ENCODE peak calls at places on chromosomes 6 and 20, in four cellular contexts. One of them, this sample, is unnamed.

GRCh38 chr6:150616581-150616980 is 16.9 kb downstream of the PLEKHG1 start:
- DNase-seq in stimulated activated CD8-positive, alpha-beta memory T cell treated with anti-CD3 and anti-CD28 coated beads, Interleukin-2, amount 100 ng/mL, for 48 hours: no peak
- DNase-seq in SW480: no peak
- DNase-seq in C1 segment of cervical spinal cord: no peak
- DNase-seq in this sample: no peak

GRCh38 chr6:18280084-18280483 is 15.8 kb upstream of the DEK start:
- DNase-seq in SW480: no peak
- DNase-seq in stimulated activated CD8-positive, alpha-beta memory T cell treated with anti-CD3 and anti-CD28 coated beads, Interleukin-2, amount 100 ng/mL, for 48 hours: no peak
- DNase-seq in C1 segment of cervical spinal cord: no peak
- DNase-seq in this sample: no peak

GRCh38 chr6:40710626-40711354 is 123.6 kb upstream of the LRFN2 start:
- DNase-seq in C1 segment of cervical spinal cord: no peak
- DNase-seq in stimulated activated CD8-positive, alpha-beta memory T cell treated with anti-CD3 and anti-CD28 coated beads, Interleukin-2, amount 100 ng/mL, for 48 hours: no peak
- DNase-seq in SW480: no peak
- DNase-seq in this sample: no peak

GRCh38 chr6:158464483-158464882 is 95.4 kb upstream of the TMEM181 start:
- DNase-seq in SW480: no peak
- DNase-seq in stimulated activated CD8-positive, alpha-beta memory T cell treated with anti-CD3 and anti-CD28 coated beads, Interleukin-2, amount 100 ng/mL, for 48 hours: no peak
- DNase-seq in C1 segment of cervical spinal cord: no peak
- DNase-seq in this sample: no peak

GRCh38 chr6:34043371-34043770 is 102.5 kb downstream of the GRM4 start:
- DNase-seq in stimulated activated CD8-positive, alpha-beta memory T cell treated with anti-CD3 and anti-CD28 coated beads, Interleukin-2, amount 100 ng/mL, for 48 hours: no peak
- DNase-seq in SW480: no peak
- DNase-seq in C1 segment of cervical spinal cord: no peak
- DNase-seq in this sample: no peak

GRCh38 chr6:107622269-107622668 is 132.4 kb downstream of the SOBP start:
- DNase-seq in SW480: no peak
- DNase-seq in C1 segment of cervical spinal cord: no peak
- DNase-seq in stimulated activated CD8-positive, alpha-beta memory T cell treated with anti-CD3 and anti-CD28 coated beads, Interleukin-2, amount 100 ng/mL, for 48 hours: no peak
- DNase-seq in this sample: no peak

GRCh38 chr6:158686791-158687381 is 37.0 kb downstream of the SYTL3 start:
- DNase-seq in SW480: no peak
- DNase-seq in C1 segment of cervical spinal cord: no peak
- DNase-seq in stimulated activated CD8-positive, alpha-beta memory T cell treated with anti-CD3 and anti-CD28 coated beads, Interleukin-2, amount 100 ng/mL, for 48 hours: peak
- DNase-seq in this sample: no peak

GRCh38 chr6:138038148-138038870 is 68.9 kb downstream of the PERP start:
- DNase-seq in SW480: no peak
- DNase-seq in C1 segment of cervical spinal cord: no peak
- DNase-seq in stimulated activated CD8-positive, alpha-beta memory T cell treated with anti-CD3 and anti-CD28 coated beads, Interleukin-2, amount 100 ng/mL, for 48 hours: no peak
- DNase-seq in this sample: no peak

GRCh38 chr6:25334793-25335192 is 55.6 kb downstream of the CARMIL1 start:
- DNase-seq in C1 segment of cervical spinal cord: peak
- DNase-seq in stimulated activated CD8-positive, alpha-beta memory T cell treated with anti-CD3 and anti-CD28 coated beads, Interleukin-2, amount 100 ng/mL, for 48 hours: no peak
- DNase-seq in SW480: no peak
- DNase-seq in this sample: no peak

GRCh38 chr6:140182819-140183218 is 808.4 kb upstream of the CITED2 start:
- DNase-seq in C1 segment of cervical spinal cord: no peak
- DNase-seq in stimulated activated CD8-positive, alpha-beta memory T cell treated with anti-CD3 and anti-CD28 coated beads, Interleukin-2, amount 100 ng/mL, for 48 hours: no peak
- DNase-seq in SW480: no peak
- DNase-seq in this sample: no peak

GRCh38 chr6:139446768-139447167 is 72.3 kb upstream of the CITED2 start:
- DNase-seq in C1 segment of cervical spinal cord: no peak
- DNase-seq in SW480: no peak
- DNase-seq in stimulated activated CD8-positive, alpha-beta memory T cell treated with anti-CD3 and anti-CD28 coated beads, Interleukin-2, amount 100 ng/mL, for 48 hours: no peak
- DNase-seq in this sample: no peak

GRCh38 chr6:85081102-85081501 is 316.7 kb upstream of the TBX18 start:
- DNase-seq in SW480: no peak
- DNase-seq in C1 segment of cervical spinal cord: no peak
- DNase-seq in stimulated activated CD8-positive, alpha-beta memory T cell treated with anti-CD3 and anti-CD28 coated beads, Interleukin-2, amount 100 ng/mL, for 48 hours: no peak
- DNase-seq in this sample: no peak

GRCh38 chr6:34305982-34306702 is 57.3 kb upstream of the SMIM29 start:
- DNase-seq in C1 segment of cervical spinal cord: peak
- DNase-seq in SW480: no peak
- DNase-seq in stimulated activated CD8-positive, alpha-beta memory T cell treated with anti-CD3 and anti-CD28 coated beads, Interleukin-2, amount 100 ng/mL, for 48 hours: no peak
- DNase-seq in this sample: no peak

GRCh38 chr20:46985241-46985640 is 90.6 kb downstream of the EYA2 start:
- DNase-seq in C1 segment of cervical spinal cord: no peak
- DNase-seq in SW480: no peak
- DNase-seq in stimulated activated CD8-positive, alpha-beta memory T cell treated with anti-CD3 and anti-CD28 coated beads, Interleukin-2, amount 100 ng/mL, for 48 hours: no peak
- DNase-seq in this sample: no peak

GRCh38 chr6:64175311-64175710 is 539.7 kb downstream of the PHF3 start:
- DNase-seq in C1 segment of cervical spinal cord: no peak
- DNase-seq in SW480: no peak
- DNase-seq in stimulated activated CD8-positive, alpha-beta memory T cell treated with anti-CD3 and anti-CD28 coated beads, Interleukin-2, amount 100 ng/mL, for 48 hours: no peak
- DNase-seq in this sample: no peak

GRCh38 chr6:39128106-39128505 is 13.1 kb upstream of the SAYSD1 start:
- DNase-seq in stimulated activated CD8-positive, alpha-beta memory T cell treated with anti-CD3 and anti-CD28 coated beads, Interleukin-2, amount 100 ng/mL, for 48 hours: no peak
- DNase-seq in SW480: no peak
- DNase-seq in C1 segment of cervical spinal cord: no peak
- DNase-seq in this sample: no peak

GRCh38 chr6:137370871-137371633 is 123.1 kb downstream of the OLIG3 start:
- DNase-seq in C1 segment of cervical spinal cord: no peak
- DNase-seq in SW480: no peak
- DNase-seq in stimulated activated CD8-positive, alpha-beta memory T cell treated with anti-CD3 and anti-CD28 coated beads, Interleukin-2, amount 100 ng/mL, for 48 hours: no peak
- DNase-seq in this sample: no peak

GRCh38 chr20:48771542-48771941 is 56.3 kb downstream of the PREX1 start:
- DNase-seq in C1 segment of cervical spinal cord: no peak
- DNase-seq in SW480: no peak
- DNase-seq in stimulated activated CD8-positive, alpha-beta memory T cell treated with anti-CD3 and anti-CD28 coated beads, Interleukin-2, amount 100 ng/mL, for 48 hours: no peak
- DNase-seq in this sample: no peak

GRCh38 chr20:1397710-1398109 is 4.9 kb upstream of the FKBP1A start:
- DNase-seq in stimulated activated CD8-positive, alpha-beta memory T cell treated with anti-CD3 and anti-CD28 coated beads, Interleukin-2, amount 100 ng/mL, for 48 hours: no peak
- DNase-seq in C1 segment of cervical spinal cord: no peak
- DNase-seq in SW480: no peak
- DNase-seq in this sample: no peak

GRCh38 chr20:46200582-46201570 is 82.8 kb downstream of the CD40 start:
- DNase-seq in C1 segment of cervical spinal cord: no peak
- DNase-seq in stimulated activated CD8-positive, alpha-beta memory T cell treated with anti-CD3 and anti-CD28 coated beads, Interleukin-2, amount 100 ng/mL, for 48 hours: no peak
- DNase-seq in SW480: no peak
- DNase-seq in this sample: no peak

GRCh38 chr6:30720738-30721197 is 616 bp downstream of the TUBB start:
- DNase-seq in stimulated activated CD8-positive, alpha-beta memory T cell treated with anti-CD3 and anti-CD28 coated beads, Interleukin-2, amount 100 ng/mL, for 48 hours: peak
- DNase-seq in SW480: peak
- DNase-seq in C1 segment of cervical spinal cord: peak
- DNase-seq in this sample: no peak

GRCh38 chr6:38933426-38933825 is 115.2 kb upstream of the GLP1R start:
- DNase-seq in SW480: peak
- DNase-seq in stimulated activated CD8-positive, alpha-beta memory T cell treated with anti-CD3 and anti-CD28 coated beads, Interleukin-2, amount 100 ng/mL, for 48 hours: no peak
- DNase-seq in C1 segment of cervical spinal cord: peak
- DNase-seq in this sample: peak

GRCh38 chr20:15619341-15619740 is 953.9 kb downstream of the KIF16B start:
- DNase-seq in C1 segment of cervical spinal cord: no peak
- DNase-seq in SW480: no peak
- DNase-seq in stimulated activated CD8-positive, alpha-beta memory T cell treated with anti-CD3 and anti-CD28 coated beads, Interleukin-2, amount 100 ng/mL, for 48 hours: no peak
- DNase-seq in this sample: no peak

GRCh38 chr6:76697585-76697984 is 625.1 kb upstream of the IMPG1 start:
- DNase-seq in SW480: peak
- DNase-seq in C1 segment of cervical spinal cord: no peak
- DNase-seq in stimulated activated CD8-positive, alpha-beta memory T cell treated with anti-CD3 and anti-CD28 coated beads, Interleukin-2, amount 100 ng/mL, for 48 hours: no peak
- DNase-seq in this sample: no peak

GRCh38 chr20:63969851-63970713 is at the start of gene ZNF512B:
- DNase-seq in stimulated activated CD8-positive, alpha-beta memory T cell treated with anti-CD3 and anti-CD28 coated beads, Interleukin-2, amount 100 ng/mL, for 48 hours: no peak
- DNase-seq in C1 segment of cervical spinal cord: no peak
- DNase-seq in SW480: peak
- DNase-seq in this sample: peak

GRCh38 chr6:100435299-100435698 is 29.4 kb downstream of the SIM1 start:
- DNase-seq in SW480: peak
- DNase-seq in stimulated activated CD8-positive, alpha-beta memory T cell treated with anti-CD3 and anti-CD28 coated beads, Interleukin-2, amount 100 ng/mL, for 48 hours: no peak
- DNase-seq in C1 segment of cervical spinal cord: no peak
- DNase-seq in this sample: peak

GRCh38 chr20:39016076-39016475 is 53.9 kb downstream of the DHX35 start:
- DNase-seq in stimulated activated CD8-positive, alpha-beta memory T cell treated with anti-CD3 and anti-CD28 coated beads, Interleukin-2, amount 100 ng/mL, for 48 hours: no peak
- DNase-seq in C1 segment of cervical spinal cord: no peak
- DNase-seq in SW480: no peak
- DNase-seq in this sample: no peak

GRCh38 chr20:15455279-15455678 is 1117.9 kb upstream of the FLRT3 start:
- DNase-seq in SW480: no peak
- DNase-seq in stimulated activated CD8-positive, alpha-beta memory T cell treated with anti-CD3 and anti-CD28 coated beads, Interleukin-2, amount 100 ng/mL, for 48 hours: no peak
- DNase-seq in C1 segment of cervical spinal cord: no peak
- DNase-seq in this sample: no peak

GRCh38 chr6:139679516-139680179 is 305.2 kb upstream of the CITED2 start:
- DNase-seq in SW480: no peak
- DNase-seq in C1 segment of cervical spinal cord: no peak
- DNase-seq in stimulated activated CD8-positive, alpha-beta memory T cell treated with anti-CD3 and anti-CD28 coated beads, Interleukin-2, amount 100 ng/mL, for 48 hours: no peak
- DNase-seq in this sample: peak

GRCh38 chr20:46249671-46250070 is 58.6 kb downstream of the CDH22 start:
- DNase-seq in SW480: no peak
- DNase-seq in stimulated activated CD8-positive, alpha-beta memory T cell treated with anti-CD3 and anti-CD28 coated beads, Interleukin-2, amount 100 ng/mL, for 48 hours: no peak
- DNase-seq in C1 segment of cervical spinal cord: no peak
- DNase-seq in this sample: no peak

GRCh38 chr20:51531141-51531710 is 11.3 kb downstream of the NFATC2 start:
- DNase-seq in SW480: peak
- DNase-seq in C1 segment of cervical spinal cord: no peak
- DNase-seq in stimulated activated CD8-positive, alpha-beta memory T cell treated with anti-CD3 and anti-CD28 coated beads, Interleukin-2, amount 100 ng/mL, for 48 hours: peak
- DNase-seq in this sample: no peak

GRCh38 chr6:136016228-136017225 is 165.0 kb downstream of the PDE7B start:
- DNase-seq in C1 segment of cervical spinal cord: no peak
- DNase-seq in stimulated activated CD8-positive, alpha-beta memory T cell treated with anti-CD3 and anti-CD28 coated beads, Interleukin-2, amount 100 ng/mL, for 48 hours: no peak
- DNase-seq in SW480: no peak
- DNase-seq in this sample: no peak

GRCh38 chr6:118558811-118559217 is 10.7 kb downstream of the PLN start:
- DNase-seq in C1 segment of cervical spinal cord: no peak
- DNase-seq in SW480: no peak
- DNase-seq in stimulated activated CD8-positive, alpha-beta memory T cell treated with anti-CD3 and anti-CD28 coated beads, Interleukin-2, amount 100 ng/mL, for 48 hours: no peak
- DNase-seq in this sample: no peak

GRCh38 chr6:19851273-19852089 is 14.3 kb downstream of the ID4 start:
- DNase-seq in stimulated activated CD8-positive, alpha-beta memory T cell treated with anti-CD3 and anti-CD28 coated beads, Interleukin-2, amount 100 ng/mL, for 48 hours: no peak
- DNase-seq in SW480: peak
- DNase-seq in C1 segment of cervical spinal cord: peak
- DNase-seq in this sample: peak